ENCODE peak calls at places on chromosomes 2 and 18, in four cellular contexts. G, N, S and O are unnamed samples.

GRCh38 chr2:70870790-70871189 is 35.2 kb upstream of the CD207 start:
- DNase-seq in S (no peak), G (no peak), N (no peak), O (no peak)

GRCh38 chr2:174775586-174775985 is 11.3 kb upstream of the CHRNA1 start:
- DNase-seq in S (no peak), G (peak; percentile 47), N (no peak), O (no peak)

GRCh38 chr2:111698743-111699554 is 185.0 kb downstream of the ANAPC1 start:
- DNase-seq in N (peak; percentile 91), G (peak; percentile 100), S (no peak), O (peak; percentile 53)

GRCh38 chr2:10240911-10241610 is 61.6 kb upstream of the HPCAL1 start:
- DNase-seq in N (no peak), S (peak; percentile 43), G (no peak), O (no peak)

GRCh38 chr2:160460333-160460731 is 33.3 kb downstream of the RBMS1 start:
- DNase-seq in S (no peak), G (no peak), N (no peak), O (no peak)

GRCh38 chr2:84782717-84783442 is 98.0 kb downstream of the TRABD2A start:
- DNase-seq in G (peak; percentile 17), N (no peak), S (no peak), O (no peak)

GRCh38 chr18:79588131-79588635 is 91.4 kb upstream of the CTDP1 start:
- DNase-seq in S (peak; percentile 44), G (no peak), N (no peak), O (no peak)

GRCh38 chr2:175872716-175873115 is 129.4 kb downstream of the LNPK start:
- DNase-seq in G (peak; percentile 59), N (no peak), S (no peak), O (no peak)

GRCh38 chr2:241036964-241037421 is 38.6 kb downstream of the SNED1 start:
- DNase-seq in G (no peak), S (no peak), N (no peak), O (peak; percentile 54)

GRCh38 chr2:235161565-235161964 is 209.7 kb downstream of the SH3BP4 start:
- DNase-seq in G (no peak), S (no peak), N (no peak), O (no peak)

GRCh38 chr18:76495435-76496199 is 575 bp upstream of the ZNF516 start:
- DNase-seq in S (no peak), G (peak; percentile 65), N (peak; percentile 84), O (peak; percentile 73)

GRCh38 chr18:13641551-13642439 is 84.6 kb downstream of the FAM210A start:
- DNase-seq in G (no peak), N (peak; percentile 26), S (no peak), O (no peak)

GRCh38 chr2:20578895-20579825 is 71.7 kb downstream of the HS1BP3 start:
- DNase-seq in G (peak; percentile 99), S (peak; percentile 58), N (peak; percentile 93), O (peak; percentile 92)

GRCh38 chr2:215718426-215718825 is 282.6 kb upstream of the FN1 start:
- DNase-seq in N (no peak), S (no peak), G (no peak), O (no peak)

GRCh38 chr2:25483584-25484266 is 142.0 kb upstream of the DNMT3A start:
- DNase-seq in S (no peak), N (no peak), G (no peak), O (no peak)

GRCh38 chr2:190626656-190627055 is 22.2 kb upstream of the NAB1 start:
- DNase-seq in S (no peak), N (no peak), G (no peak), O (no peak)

GRCh38 chr2:17752281-17752680 is 1.3 kb downstream of the SMC6 start:
- DNase-seq in S (no peak), G (no peak), N (no peak), O (peak; percentile 39)
- H3K4me3 ChIP-seq in S (no peak overlapping the region), G (no peak overlapping the region), N (no peak overlapping the region), O (peak overlapping the region; percentile 84)

GRCh38 chr2:168160897-168161296 is 86.5 kb downstream of the STK39 start:
- DNase-seq in N (no peak), G (no peak), S (no peak), O (peak; percentile 24)
- TF ChIP-seq CTCF in N (no peak), G (peak; percentile 5), S (no peak), O (peak; percentile 25)

DNA sequence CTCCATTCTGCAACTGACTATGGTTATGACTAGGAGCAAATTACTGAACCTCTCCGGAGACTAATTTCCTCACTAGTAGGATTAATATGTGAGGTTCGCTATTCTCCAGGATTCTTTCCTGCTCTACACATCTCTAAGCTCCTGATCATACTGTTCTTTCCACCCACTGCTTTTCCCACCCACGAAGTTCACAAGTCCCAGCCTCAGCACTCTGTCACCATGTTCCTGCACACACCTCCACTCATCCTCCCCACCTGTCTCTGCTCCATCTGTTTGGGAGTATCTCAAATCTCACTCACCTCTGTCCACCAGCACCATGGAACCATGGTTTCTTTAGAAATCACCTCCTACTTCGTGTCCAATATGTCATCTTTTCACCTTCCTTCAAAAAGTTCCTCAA is 185.3 kb downstream of the LRATD1 start:
- DNase-seq in N (no peak), G (no peak), S (no peak), O (no peak)
- H3K4me3 ChIP-seq in N (no peak overlapping the region), G (no peak overlapping the region), S (no peak overlapping the region), O (no peak overlapping the region)

DNA sequence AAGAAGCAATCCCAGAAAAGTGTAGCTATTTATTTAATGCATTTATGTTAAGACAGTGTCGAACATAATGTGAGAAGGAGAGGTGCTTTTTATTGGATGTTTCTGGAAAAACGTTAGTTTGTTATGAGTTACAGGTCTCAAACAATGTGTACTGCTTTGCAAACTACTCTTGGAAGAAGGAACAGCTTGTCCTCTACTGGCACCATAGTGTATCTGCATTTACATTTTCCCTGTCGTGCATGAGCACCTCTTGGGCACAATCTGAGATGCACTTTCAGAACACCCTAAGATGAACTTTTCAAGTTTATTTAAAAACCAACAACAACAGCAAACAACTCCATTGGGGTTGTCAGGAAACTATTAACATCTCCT is 22.8 kb downstream of the CCNYL1 start:
- DNase-seq in G (peak; percentile 61), S (no peak), N (no peak), O (peak; percentile 33)
- TF ChIP-seq CTCF in G (peak; percentile 53), S (peak; percentile 25), N (peak; percentile 46), O (peak; percentile 13)